ENCODE peak calls at places on chromosome 5, in ten cellular contexts. O, S, E, C, X, P, I, Q, U and J are unnamed samples.

GRCh38 chr5:117731445-117731844 is 1156.8 kb upstream of the SEMA6A start:
- DNase-seq in E (peak; percentile 41), C (no peak), Q (no peak), P (no peak), O (no peak), I (no peak), X (no peak), U (no peak), S (no peak), J (no peak)

GRCh38 chr5:179754024-179754423 is 21.4 kb downstream of the MAML1 start:
- DNase-seq in O (no peak), P (no peak), U (no peak), C (no peak), Q (no peak), X (no peak), I (no peak), E (no peak), S (no peak), J (no peak)

GRCh38 chr5:132658383-132659302 is 670 bp downstream of the IL13 start:
- DNase-seq in Q (no peak), X (no peak), S (no peak), O (no peak), E (no peak), I (no peak), C (no peak), U (no peak), P (no peak), J (no peak)

GRCh38 chr5:131418846-131419245 is 155.0 kb downstream of the CDC42SE2 start:
- DNase-seq in O (no peak), X (no peak), U (no peak), C (no peak), S (no peak), P (no peak), I (no peak), Q (no peak), E (no peak), J (no peak)

GRCh38 chr5:9149988-9150387 is 395.9 kb downstream of the SEMA5A start:
- DNase-seq in U (no peak), S (peak; percentile 53), E (no peak), C (no peak), X (no peak), Q (no peak), I (peak; percentile 92), O (no peak), P (peak; percentile 39), J (peak; percentile 89)

GRCh38 chr5:58012103-58012502 is 447.8 kb downstream of the PLK2 start:
- DNase-seq in Q (no peak), O (no peak), S (no peak), E (no peak), X (no peak), C (no peak), P (no peak), U (no peak), I (peak; percentile 36), J (no peak)

GRCh38 chr5:154761062-154761740 is 6.0 kb downstream of the LARP1 start:
- DNase-seq in C (no peak), X (no peak), P (no peak), Q (no peak), O (no peak), U (no peak), I (no peak), S (no peak), E (no peak), J (no peak)

GRCh38 chr5:58346001-58346400 is 113.9 kb downstream of the PLK2 start:
- DNase-seq in O (no peak), E (no peak), P (no peak), U (no peak), X (no peak), I (no peak), C (no peak), Q (no peak), S (no peak), J (no peak)

GRCh38 chr5:6556802-6557102 is 76.1 kb downstream of the NSUN2 start:
- DNase-seq in S (no peak), O (no peak), E (no peak), U (no peak), X (no peak), Q (no peak), C (no peak), I (no peak), P (no peak), J (no peak)

GRCh38 chr5:158317507-158317906 is 458.6 kb upstream of the CLINT1 start:
- DNase-seq in X (no peak), P (no peak), E (no peak), Q (no peak), I (no peak), S (no peak), O (no peak), U (no peak), C (no peak), J (no peak)

GRCh38 chr5:82092-82491 is 9.9 kb upstream of the PLEKHG4B start:
- DNase-seq in U (no peak), Q (no peak), X (no peak), O (no peak), C (no peak), S (peak; percentile 5), E (no peak), I (peak; percentile 80), P (no peak), J (peak; percentile 57)

GRCh38 chr5:168962323-168962722 is 338.6 kb downstream of the SLIT3 start:
- DNase-seq in O (no peak), C (no peak), Q (no peak), E (no peak), U (no peak), S (peak; percentile 58), X (no peak), I (peak; percentile 14), P (no peak), J (no peak)

GRCh38 chr5:102715405-102715804 is 39.7 kb upstream of the PAM start:
- DNase-seq in I (peak; percentile 85), U (no peak), X (no peak), O (no peak), P (peak; percentile 62), S (peak; percentile 86), C (no peak), E (no peak), Q (no peak), J (peak; percentile 59)

GRCh38 chr5:107418071-107418470 is 252.7 kb downstream of the EFNA5 start:
- DNase-seq in P (no peak), C (no peak), I (no peak), Q (no peak), X (no peak), S (no peak), O (no peak), E (no peak), U (no peak), J (no peak)